ENCODE peak calls at places on chromosome 10, in five cellular contexts. W, O, E, L and Q are unnamed samples.

GRCh38 chr10:13095929-13096328 is 4.0 kb upstream of the OPTN start:
- DNase-seq in O (no peak), E (no peak), W (no peak), L (no peak), Q (no peak)

GRCh38 chr10:92574545-92575377 is 868 bp upstream of the IDE start:
- DNase-seq in W (no peak), E (no peak), L (no peak), O (peak), Q (no peak)

GRCh38 chr10:77397103-77397502 is 240.5 kb downstream of the KCNMA1 start:
- DNase-seq in E (no peak), O (no peak), W (no peak), L (no peak), Q (no peak)

GRCh38 chr10:987635-987905 is 664 bp upstream of the GTPBP4 start:
- DNase-seq in W (no peak), L (no peak), E (no peak), O (no peak), Q (no peak)

GRCh38 chr10:17216901-17217395 is 11.1 kb upstream of the VIM start:
- DNase-seq in L (no peak), O (no peak), E (no peak), W (no peak), Q (no peak)

GRCh38 chr10:71475243-71475871 is 78.6 kb downstream of the CDH23 start:
- DNase-seq in W (peak), L (peak), E (no peak), O (no peak), Q (no peak)

GRCh38 chr10:24209946-24210491 is 1.1 kb downstream of the KIAA1217 start:
- DNase-seq in E (no peak), O (peak), L (no peak), W (no peak), Q (peak)

GRCh38 chr10:104117839-104118323 is 4.1 kb upstream of the SFR1 start:
- DNase-seq in L (no peak), W (no peak), E (peak), O (no peak), Q (no peak)

GRCh38 chr10:70191906-70192305 is 21.6 kb upstream of the SAR1A start:
- DNase-seq in E (no peak), W (no peak), L (no peak), O (no peak), Q (peak)

GRCh38 chr10:70590663-70591416 is 11.7 kb downstream of the PRF1 start:
- DNase-seq in W (no peak), E (no peak), O (no peak), L (no peak), Q (no peak)

GRCh38 chr10:132355754-132356153 is 23.8 kb downstream of the LRRC27 start:
- DNase-seq in E (no peak), L (no peak), W (no peak), O (no peak), Q (no peak)

GRCh38 chr10:42958142-42958868 is 118.6 kb upstream of the RET start:
- DNase-seq in O (no peak), L (no peak), W (no peak), E (no peak), Q (no peak)

GRCh38 chr10:132735923-132736391 is 50.0 kb downstream of the NKX6-2 start:
- DNase-seq in W (no peak), E (no peak), L (no peak), O (no peak), Q (no peak)

GRCh38 chr10:75191821-75192568 is 18.6 kb upstream of the VDAC2 start:
- DNase-seq in E (no peak), W (peak), L (peak), O (no peak), Q (peak)

GRCh38 chr10:22229756-22230330 is 12.0 kb upstream of the EBLN1 start:
- DNase-seq in E (no peak), O (no peak), W (no peak), L (no peak), Q (peak)

GRCh38 chr10:18505719-18506118 is 145.7 kb downstream of the NSUN6 start:
- DNase-seq in W (no peak), O (no peak), L (no peak), E (no peak), Q (no peak)

GRCh38 chr10:112202076-112202475 is 18.5 kb upstream of the GPAM start:
- DNase-seq in E (no peak), O (no peak), L (no peak), W (no peak), Q (no peak)

GRCh38 chr10:95268438-95268837 is 22.4 kb downstream of the PDLIM1 start:
- DNase-seq in W (peak), L (no peak), O (no peak), E (no peak), Q (peak)

GRCh38 chr10:44988957-44989620 is 10.5 kb upstream of the DEPP1 start:
- DNase-seq in W (no peak), O (no peak), L (peak), E (no peak), Q (no peak)

DNA sequence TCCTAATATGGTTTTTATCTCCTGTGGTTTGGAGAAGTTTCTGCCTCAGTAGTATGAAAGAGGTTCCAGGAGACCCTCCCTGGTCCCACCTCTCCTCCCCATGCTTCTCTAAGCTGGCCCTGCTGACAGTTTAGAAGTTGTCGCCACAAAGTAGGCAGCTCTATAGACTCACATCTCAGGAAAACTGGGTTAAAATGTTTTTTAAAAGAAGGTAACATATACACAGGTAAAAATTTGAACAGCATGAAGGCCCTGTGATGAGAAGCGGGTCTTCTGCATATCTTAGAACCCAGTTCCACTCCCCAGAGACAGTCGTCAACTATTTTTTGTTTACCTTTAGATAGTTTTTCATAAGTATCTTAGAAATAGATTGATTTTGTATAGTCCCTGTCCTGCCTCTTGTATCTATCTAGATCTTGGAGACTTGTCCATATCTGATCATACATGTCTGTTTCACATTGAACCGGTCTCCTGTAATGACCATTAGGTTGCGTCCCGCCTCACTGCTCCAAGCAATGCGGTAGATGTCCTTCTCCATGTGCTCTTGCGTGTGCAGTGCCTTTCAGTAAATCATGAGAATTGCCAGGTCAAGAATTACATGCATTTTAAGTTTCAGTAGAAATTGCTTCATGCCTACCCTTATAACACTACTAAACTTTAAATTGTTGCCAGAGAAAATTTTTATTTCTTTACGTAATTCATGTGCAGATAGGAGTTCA is 2.2 kb downstream of the DUSP5 start:
- DNase-seq in E (no peak), L (no peak), O (no peak), W (no peak), Q (no peak)
- H3K4me3 ChIP-seq in E (peak), L (no peak), O (peak), W (peak), Q (peak)

DNA sequence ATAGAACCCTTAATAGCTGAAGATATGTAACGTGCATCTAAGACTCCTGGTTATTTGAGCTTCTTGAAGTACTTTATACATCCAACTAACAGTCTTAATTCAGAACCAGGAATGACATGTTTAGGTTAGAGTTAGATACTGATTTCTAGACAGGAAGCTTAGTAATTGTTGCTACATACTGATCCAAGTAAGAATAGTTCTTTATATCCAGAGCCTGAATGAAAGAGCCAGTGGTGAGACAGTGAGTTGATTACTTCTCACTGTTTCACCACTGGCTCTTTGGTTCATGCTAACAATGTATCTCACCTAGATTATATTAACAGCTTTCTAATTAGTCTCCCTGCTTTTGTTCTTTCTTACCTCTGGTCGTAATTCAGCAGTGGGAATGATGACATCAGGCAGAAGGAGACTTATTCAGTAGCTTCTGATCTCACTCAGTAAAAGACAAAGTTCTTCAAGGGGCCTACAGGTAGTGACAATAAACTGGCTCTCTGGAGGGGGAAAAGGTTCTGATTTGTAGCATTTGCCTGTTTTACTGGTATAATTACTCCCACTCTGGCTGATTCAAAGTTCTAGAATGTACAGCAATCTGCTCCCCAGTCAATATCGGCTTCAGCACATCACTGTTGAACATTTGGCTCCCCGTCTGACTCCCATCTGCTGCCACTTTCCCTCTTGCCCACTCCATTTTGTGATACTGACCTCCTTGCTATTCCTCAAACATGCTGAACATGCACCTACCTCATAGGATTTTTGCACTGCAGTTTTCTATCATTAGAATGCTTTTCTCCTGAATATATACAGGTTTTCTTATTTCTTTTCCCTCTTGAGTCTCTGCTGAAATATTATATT is 29.1 kb downstream of the MCU start:
- DNase-seq in W (no peak), O (no peak), E (no peak), L (no peak), Q (no peak)
- H3K27ac ChIP-seq in W (no peak), O (no peak), E (no peak), L (no peak), Q (no peak)

GRCh38 chr10:28586176-28586575 is 53.3 kb downstream of the WAC start:
- DNase-seq in L (no peak), E (no peak), O (no peak), W (no peak), Q (no peak)
- H3K4me3 ChIP-seq in L (no peak), E (no peak), O (no peak), W (no peak), Q (no peak)

GRCh38 chr10:3433131-3433530 is 260.5 kb upstream of the PITRM1 start:
- DNase-seq in O (no peak), L (no peak), E (no peak), W (no peak), Q (no peak)

GRCh38 chr10:3432089-3432488 is 259.5 kb upstream of the PITRM1 start:
- DNase-seq in E (no peak), L (no peak), W (no peak), O (no peak), Q (no peak)

GRCh38 chr10:3427846-3428442 is 255.4 kb upstream of the PITRM1 start:
- DNase-seq in L (no peak), E (no peak), W (peak), O (no peak), Q (no peak)

GRCh38 chr10:3429651-3430050 is 257.1 kb upstream of the PITRM1 start:
- DNase-seq in O (no peak), E (no peak), L (no peak), W (no peak), Q (peak)

DNA sequence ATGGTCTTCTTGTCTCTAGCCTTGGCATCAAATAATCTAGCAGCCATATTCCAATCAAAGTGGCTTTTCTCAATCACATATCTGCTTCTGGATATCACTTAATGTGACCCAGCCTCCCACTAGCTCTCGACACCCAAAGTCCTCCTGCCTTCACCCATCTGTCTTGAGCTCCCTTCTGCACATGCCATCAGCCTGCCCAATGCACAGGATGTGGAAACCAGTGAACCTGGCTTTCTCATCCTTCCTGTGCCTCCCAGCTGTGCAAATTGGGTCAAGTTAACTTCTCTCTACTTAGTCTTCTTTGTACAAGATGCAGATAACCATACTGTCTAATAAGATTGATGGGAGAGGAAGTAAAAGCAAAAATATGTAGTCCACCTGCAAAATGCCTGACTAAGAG is 257.9 kb upstream of the PITRM1 start:
- DNase-seq in L (no peak), E (no peak), W (no peak), O (no peak), Q (no peak)
- H3K27ac ChIP-seq in L (no peak), E (no peak), W (no peak), O (no peak), Q (no peak)

GRCh38 chr10:86972613-86973380 is 4.5 kb downstream of the ADIRF start:
- DNase-seq in E (no peak), L (no peak), W (no peak), O (no peak), Q (no peak)

GRCh38 chr10:86971146-86971991 is 3.1 kb downstream of the ADIRF start:
- DNase-seq in W (peak), E (peak), L (peak), O (peak), Q (peak)

GRCh38 chr10:86976362-86977056 is 8.2 kb downstream of the ADIRF start:
- DNase-seq in O (no peak), W (no peak), L (no peak), E (no peak), Q (no peak)

GRCh38 chr10:86970887-86971145 is 2.5 kb downstream of the ADIRF start:
- DNase-seq in E (no peak), O (no peak), L (no peak), W (no peak), Q (no peak)

GRCh38 chr10:86974484-86974883 is 6.2 kb downstream of the ADIRF start:
- DNase-seq in O (no peak), E (no peak), W (no peak), L (no peak), Q (no peak)
- H3K4me3 ChIP-seq in O (no peak), E (no peak), W (no peak), L (no peak), Q (no peak)

DNA sequence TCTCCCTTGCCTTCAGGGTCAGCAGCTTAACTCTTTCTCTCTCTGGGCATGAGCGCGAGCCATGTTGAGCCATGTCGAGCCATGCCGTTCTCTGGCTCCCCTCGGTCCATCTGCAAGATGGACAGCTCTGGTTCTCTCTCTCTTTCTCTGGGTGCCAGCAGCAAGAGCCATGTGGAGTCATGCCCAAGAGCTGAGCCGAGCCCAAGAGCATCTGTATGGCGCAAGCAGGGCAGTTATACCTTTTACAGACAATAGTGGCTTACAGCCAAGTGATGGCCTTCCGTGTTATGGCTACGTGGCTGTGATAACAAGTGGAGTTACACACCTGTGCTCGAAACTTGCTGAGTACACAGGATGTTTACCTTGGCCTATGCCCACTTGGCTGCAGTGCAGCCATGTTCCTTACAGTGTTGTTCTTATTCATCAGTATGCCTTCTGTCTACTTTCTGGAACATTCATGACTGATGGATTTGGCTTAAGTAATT is 327.7 kb downstream of the GLRX3 start:
- DNase-seq in E (no peak), O (no peak), L (peak), W (no peak), Q (peak)
- H3K27ac ChIP-seq in E (no peak), O (no peak), L (peak), W (no peak), Q (no peak)

GRCh38 chr10:113436836-113437235 is 116.0 kb upstream of the HABP2 start:
- DNase-seq in E (no peak), O (no peak), L (no peak), W (no peak), Q (no peak)

GRCh38 chr10:113434315-113434714 is 118.5 kb upstream of the HABP2 start:
- DNase-seq in L (peak), E (no peak), O (no peak), W (no peak), Q (no peak)

GRCh38 chr10:113434950-113435349 is 117.9 kb upstream of the HABP2 start:
- DNase-seq in E (no peak), O (no peak), W (no peak), L (no peak), Q (no peak)

GRCh38 chr10:113433711-113434110 is 119.1 kb upstream of the HABP2 start:
- DNase-seq in E (no peak), L (no peak), W (no peak), O (no peak), Q (no peak)

GRCh38 chr10:113435881-113436280 is 117.0 kb upstream of the HABP2 start:
- DNase-seq in O (no peak), W (no peak), L (no peak), E (no peak), Q (no peak)
- H3K4me3 ChIP-seq in O (no peak), W (no peak), L (no peak), E (no peak), Q (no peak)